ENCODE peak calls at places on chromosomes 1 and 21, in eight cellular contexts. J is type B pancreatic cell, P is hepatocyte, O is sigmoid colon, B is lower lobe of right lung, I is HCT116, U is cardiac muscle cell, H is IMR-90. W is an unnamed sample.

GRCh38 chr1:185668013-185668412 is 66.2 kb upstream of the HMCN1 start:
- DNase-seq in J (no peak), P (no peak), O (no peak), B (no peak), I (no peak), U (no peak), H (no peak), W (no peak)

GRCh38 chr1:210123924-210124589 is 108.5 kb upstream of the SERTAD4 start:
- DNase-seq in J (no peak), P (no peak), O (no peak), B (no peak), I (no peak), U (no peak), H (peak; percentile 48), W (no peak)

GRCh38 chr21:44317871-44318270 is 18.0 kb downstream of the PFKL start:
- DNase-seq in J (no peak), P (no peak), O (no peak), B (no peak), I (no peak), U (no peak), H (no peak), W (no peak)

GRCh38 chr1:178408869-178409268 is 87.9 kb downstream of the CLEC20A start:
- DNase-seq in J (no peak), P (no peak), O (no peak), B (no peak), I (no peak), U (no peak), H (peak; percentile 8), W (no peak)

GRCh38 chr1:57857809-57858208 is 433.9 kb upstream of the DAB1 start:
- DNase-seq in J (no peak), P (no peak), O (no peak), B (no peak), I (no peak), U (no peak), H (no peak), W (no peak)

GRCh38 chr1:7471836-7472235 is 299.3 kb upstream of the VAMP3 start:
- DNase-seq in J (no peak), P (no peak), O (no peak), B (no peak), I (no peak), U (no peak), H (peak; percentile 84), W (no peak)

GRCh38 chr1:44154049-44154448 is 12.6 kb upstream of the KLF18 start:
- DNase-seq in J (no peak), P (no peak), O (no peak), B (no peak), I (peak; percentile 52), U (no peak), H (no peak), W (no peak)

GRCh38 chr1:119347858-119348257 is 20.7 kb upstream of the HAO2 start:
- DNase-seq in J (no peak), P (no peak), O (no peak), B (no peak), I (no peak), U (no peak), H (no peak), W (no peak)

GRCh38 chr1:241822846-241823245 is 25.2 kb upstream of the EXO1 start:
- DNase-seq in J (no peak), P (no peak), O (no peak), B (no peak), I (no peak), U (no peak), H (no peak), W (no peak)

GRCh38 chr21:44495641-44496040 is 40.3 kb downstream of the LRRC3 start:
- DNase-seq in J (no peak), P (no peak), O (no peak), B (no peak), I (no peak), U (peak; percentile 90), H (no peak), W (no peak)

GRCh38 chr1:3172431-3173112 is 103.6 kb downstream of the PRDM16 start:
- DNase-seq in J (no peak), P (no peak), O (no peak), B (no peak), I (no peak), U (no peak), H (no peak), W (no peak)

GRCh38 chr1:215665212-215665611 is 98.1 kb downstream of the KCTD3 start:
- DNase-seq in J (no peak), P (no peak), O (no peak), B (no peak), I (no peak), U (no peak), H (peak; percentile 94), W (no peak)

GRCh38 chr1:34786521-34787325 is 5.7 kb downstream of the GJB3 start:
- DNase-seq in J (peak; percentile 67), P (peak; percentile 89), O (peak; percentile 68), B (peak; percentile 77), I (no peak), U (peak; percentile 75), H (peak; percentile 67), W (no peak)

GRCh38 chr1:212315907-212316306 is 30.7 kb downstream of the PPP2R5A start:
- DNase-seq in J (no peak), P (no peak), O (no peak), B (no peak), I (peak; percentile 21), U (no peak), H (no peak), W (no peak)

GRCh38 chr1:29372108-29372507 is 135.8 kb downstream of the PTPRU start:
- DNase-seq in J (no peak), P (no peak), O (no peak), B (no peak), I (no peak), U (no peak), H (no peak), W (no peak)

GRCh38 chr1:167328762-167329483 is 108.2 kb downstream of the POU2F1 start:
- DNase-seq in J (no peak), P (no peak), O (no peak), B (no peak), I (no peak), U (peak; percentile 63), H (peak; percentile 0), W (no peak)

GRCh38 chr1:235642943-235643371 is 6.6 kb downstream of the GNG4 start:
- DNase-seq in J (peak; percentile 64), P (no peak), O (no peak), B (no peak), I (no peak), U (no peak), H (no peak), W (no peak)

GRCh38 chr1:69824932-69825331 is 257.2 kb downstream of the LRRC7 start:
- DNase-seq in J (no peak), P (no peak), O (no peak), B (no peak), I (no peak), U (no peak), H (no peak), W (no peak)

GRCh38 chr1:35001743-35002142 is 16.6 kb upstream of the TMEM35B start:
- DNase-seq in J (no peak), P (no peak), O (no peak), B (no peak), I (no peak), U (no peak), H (peak; percentile 20), W (no peak)

GRCh38 chr1:184641894-184642293 is 112.8 kb downstream of the EDEM3 start:
- DNase-seq in J (no peak), P (no peak), O (no peak), B (no peak), I (no peak), U (no peak), H (no peak), W (no peak)

GRCh38 chr1:182391028-182391361 is 595 bp downstream of the GLUL start:
- DNase-seq in J (no peak), P (no peak), O (no peak), B (peak; percentile 48), I (no peak), U (no peak), H (no peak), W (no peak)

GRCh38 chr1:114122891-114123621 is 30.6 kb downstream of the SYT6 start:
- DNase-seq in J (no peak), P (peak; percentile 21), O (peak; percentile 50), B (no peak), I (no peak), U (peak; percentile 41), H (peak; percentile 33), W (no peak)
- TF ChIP-seq CTCF in J (no peak), P (no peak), O (no peak), B (no peak), I (no peak), U (no peak), H (no peak), W (no peak)

DNA sequence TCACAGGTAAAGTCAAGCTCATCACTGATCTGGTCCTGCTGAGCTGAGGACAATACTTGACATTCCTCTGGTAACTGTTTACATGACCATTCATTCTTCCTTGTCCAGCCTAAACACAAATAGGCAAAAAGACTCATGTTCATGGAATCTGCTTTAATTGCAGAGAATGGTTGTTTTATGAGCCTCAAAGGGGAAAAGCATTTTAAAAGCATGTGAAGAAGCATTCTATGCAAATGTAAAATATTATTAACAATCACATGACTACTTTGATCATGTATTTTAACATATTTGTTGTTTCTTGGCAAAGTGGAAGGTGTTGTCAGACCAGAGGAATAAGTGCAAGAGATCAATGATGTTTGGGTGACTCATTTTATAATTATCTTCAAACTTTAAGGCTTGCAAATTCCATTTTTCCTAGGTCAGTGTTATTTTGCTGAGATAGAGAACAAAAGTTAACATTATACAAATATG is 133.7 kb downstream of the RUNX1 start:
- DNase-seq in J (no peak), P (no peak), O (no peak), B (no peak), I (no peak), U (no peak), H (peak; percentile 65), W (no peak)
- TF ChIP-seq CTCF in J (no peak), P (no peak), O (no peak), B (no peak), I (no peak), U (no peak), H (no peak), W (no peak)

DNA sequence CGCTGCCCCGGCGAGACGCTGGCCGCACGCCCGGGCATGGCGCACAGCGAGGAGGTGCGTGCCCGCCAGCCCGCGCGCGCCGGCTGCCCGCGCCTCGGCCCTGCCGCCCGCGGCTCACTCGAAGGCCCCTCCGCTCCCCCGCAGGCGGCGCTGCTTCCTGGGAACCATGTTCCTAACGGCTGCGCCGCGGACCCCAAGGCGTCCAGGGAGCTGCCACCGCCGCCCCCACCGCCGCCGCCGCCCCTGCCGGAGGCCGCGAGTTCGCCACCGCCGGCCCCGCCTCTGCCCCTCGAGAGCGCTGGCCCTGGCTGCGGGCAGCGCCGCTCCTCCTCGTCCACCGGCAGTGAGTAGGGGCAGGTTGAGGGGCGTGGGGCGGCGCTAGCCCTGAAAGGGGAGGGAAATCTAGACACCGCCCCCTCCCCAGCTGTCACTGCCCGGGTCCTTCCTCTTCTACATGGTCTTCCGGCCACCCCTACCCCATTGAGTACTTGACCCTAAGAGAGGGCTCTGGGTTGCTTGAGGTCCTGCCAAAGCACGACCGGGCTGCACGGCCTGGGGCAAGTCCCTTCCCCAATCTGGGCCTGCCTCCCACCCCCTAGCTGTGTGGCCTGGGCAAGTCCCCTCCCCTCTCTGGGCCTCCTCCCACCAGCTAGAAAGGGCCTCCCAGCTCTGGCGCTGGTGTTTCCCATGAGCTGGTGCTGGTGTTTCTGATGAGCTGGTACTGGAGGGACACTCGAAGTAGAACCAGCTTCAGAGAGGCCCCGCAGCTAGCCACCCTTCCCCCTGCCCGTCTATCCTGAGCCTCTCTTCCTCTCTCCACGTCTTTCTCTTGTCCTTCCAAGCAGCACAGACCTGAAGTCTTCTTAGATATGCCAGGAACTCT is 17.0 kb downstream of the TNFRSF25 start:
- DNase-seq in J (no peak), P (peak; percentile 73), O (no peak), B (no peak), I (no peak), U (peak; percentile 71), H (no peak), W (no peak)
- TF ChIP-seq CTCF in J (peak; percentile 14), P (no peak), O (no peak), B (no peak), I (no peak), U (no peak), H (peak; percentile 10), W (no peak)

GRCh38 chr1:240691521-240692338 is 79.8 kb upstream of the GREM2 start:
- DNase-seq in J (no peak), P (peak; percentile 75), O (peak; percentile 69), B (no peak), I (no peak), U (peak; percentile 70), H (peak; percentile 78), W (no peak)
- TF ChIP-seq CTCF in J (peak; percentile 76), P (peak; percentile 87), O (peak; percentile 69), B (peak; percentile 53), I (no peak), U (peak; percentile 25), H (peak; percentile 92), W (peak; percentile 33)